ENCODE peak calls at places on chromosomes 16 and 17, in ten cellular contexts. One of them, this sample, is unnamed.

GRCh38 chr16:31215287-31216115 is 1.4 kb downstream of the PYDC1 start:
- DNase-seq in HuH-7: peak
- DNase-seq in T-helper 1 cell: no peak
- DNase-seq in NCI-H187 treated with DMSO at 0.1 percent for 48 hours: no peak
- DNase-seq in GM06990: no peak
- DNase-seq in choroid plexus epithelial cell: peak
- DNase-seq in NCI-H1092: no peak
- DNase-seq in CD4-positive, alpha-beta T cell: no peak
- DNase-seq in NCI-H1930: peak
- DNase-seq in activated naive CD4-positive, alpha-beta T cell: no peak
- DNase-seq in this sample: peak

GRCh38 chr16:68401871-68402747 is 46.2 kb downstream of the SMPD3 start:
- DNase-seq in activated naive CD4-positive, alpha-beta T cell: no peak
- DNase-seq in NCI-H1092: no peak
- DNase-seq in NCI-H1930: no peak
- DNase-seq in T-helper 1 cell: no peak
- DNase-seq in NCI-H187 treated with DMSO at 0.1 percent for 48 hours: no peak
- DNase-seq in choroid plexus epithelial cell: peak
- DNase-seq in GM06990: no peak
- DNase-seq in CD4-positive, alpha-beta T cell: no peak
- DNase-seq in HuH-7: no peak
- DNase-seq in this sample: no peak

GRCh38 chr16:9090101-9090959 is 1.1 kb upstream of the HAPSTR1 start:
- DNase-seq in T-helper 1 cell: peak
- DNase-seq in GM06990: peak
- DNase-seq in HuH-7: no peak
- DNase-seq in CD4-positive, alpha-beta T cell: peak
- DNase-seq in NCI-H1092: no peak
- DNase-seq in activated naive CD4-positive, alpha-beta T cell: peak
- DNase-seq in choroid plexus epithelial cell: no peak
- DNase-seq in NCI-H1930: peak
- DNase-seq in NCI-H187 treated with DMSO at 0.1 percent for 48 hours: no peak
- DNase-seq in this sample: peak

GRCh38 chr16:21656795-21657768 is 4.7 kb upstream of the IGSF6 start:
- DNase-seq in activated naive CD4-positive, alpha-beta T cell: no peak
- DNase-seq in NCI-H1092: no peak
- DNase-seq in HuH-7: peak
- DNase-seq in NCI-H1930: peak
- DNase-seq in T-helper 1 cell: no peak
- DNase-seq in GM06990: peak
- DNase-seq in NCI-H187 treated with DMSO at 0.1 percent for 48 hours: no peak
- DNase-seq in CD4-positive, alpha-beta T cell: peak
- DNase-seq in choroid plexus epithelial cell: peak
- DNase-seq in this sample: peak

GRCh38 chr16:88526906-88527185 is 43.4 kb upstream of the ZC3H18 start:
- DNase-seq in choroid plexus epithelial cell: no peak
- DNase-seq in GM06990: no peak
- DNase-seq in NCI-H1092: no peak
- DNase-seq in NCI-H187 treated with DMSO at 0.1 percent for 48 hours: no peak
- DNase-seq in NCI-H1930: no peak
- DNase-seq in activated naive CD4-positive, alpha-beta T cell: no peak
- DNase-seq in T-helper 1 cell: no peak
- DNase-seq in CD4-positive, alpha-beta T cell: no peak
- DNase-seq in HuH-7: no peak
- DNase-seq in this sample: peak

GRCh38 chr16:14003119-14003570 is 68.0 kb upstream of the MRTFB start:
- DNase-seq in NCI-H1930: no peak
- DNase-seq in choroid plexus epithelial cell: peak
- DNase-seq in CD4-positive, alpha-beta T cell: no peak
- DNase-seq in T-helper 1 cell: no peak
- DNase-seq in NCI-H1092: no peak
- DNase-seq in activated naive CD4-positive, alpha-beta T cell: no peak
- DNase-seq in GM06990: no peak
- DNase-seq in HuH-7: no peak
- DNase-seq in NCI-H187 treated with DMSO at 0.1 percent for 48 hours: no peak
- DNase-seq in this sample: peak

GRCh38 chr16:86966781-86967180 is 350.4 kb downstream of the C16orf95 start:
- DNase-seq in T-helper 1 cell: no peak
- DNase-seq in NCI-H1930: no peak
- DNase-seq in HuH-7: no peak
- DNase-seq in NCI-H1092: no peak
- DNase-seq in CD4-positive, alpha-beta T cell: no peak
- DNase-seq in NCI-H187 treated with DMSO at 0.1 percent for 48 hours: no peak
- DNase-seq in choroid plexus epithelial cell: no peak
- DNase-seq in activated naive CD4-positive, alpha-beta T cell: no peak
- DNase-seq in GM06990: no peak
- DNase-seq in this sample: no peak

GRCh38 chr17:17057057-17057551 is 14.8 kb downstream of the MPRIP start:
- DNase-seq in activated naive CD4-positive, alpha-beta T cell: no peak
- DNase-seq in NCI-H1092: no peak
- DNase-seq in HuH-7: no peak
- DNase-seq in NCI-H187 treated with DMSO at 0.1 percent for 48 hours: no peak
- DNase-seq in GM06990: no peak
- DNase-seq in choroid plexus epithelial cell: no peak
- DNase-seq in CD4-positive, alpha-beta T cell: no peak
- DNase-seq in T-helper 1 cell: no peak
- DNase-seq in NCI-H1930: no peak
- DNase-seq in this sample: no peak

GRCh38 chr17:62800580-62800979 is 7.5 kb downstream of the MARCHF10 start:
- DNase-seq in NCI-H1930: no peak
- DNase-seq in T-helper 1 cell: no peak
- DNase-seq in choroid plexus epithelial cell: peak
- DNase-seq in NCI-H1092: no peak
- DNase-seq in GM06990: no peak
- DNase-seq in NCI-H187 treated with DMSO at 0.1 percent for 48 hours: no peak
- DNase-seq in activated naive CD4-positive, alpha-beta T cell: no peak
- DNase-seq in CD4-positive, alpha-beta T cell: no peak
- DNase-seq in HuH-7: no peak
- DNase-seq in this sample: no peak

GRCh38 chr17:19979917-19980770 is 2.5 kb upstream of the AKAP10 start:
- DNase-seq in T-helper 1 cell: no peak
- DNase-seq in NCI-H1930: no peak
- DNase-seq in NCI-H1092: no peak
- DNase-seq in NCI-H187 treated with DMSO at 0.1 percent for 48 hours: no peak
- DNase-seq in activated naive CD4-positive, alpha-beta T cell: no peak
- DNase-seq in CD4-positive, alpha-beta T cell: no peak
- DNase-seq in choroid plexus epithelial cell: peak
- DNase-seq in HuH-7: no peak
- DNase-seq in GM06990: no peak
- DNase-seq in this sample: peak

GRCh38 chr17:71496552-71496951 is 624.3 kb upstream of the SOX9 start:
- DNase-seq in T-helper 1 cell: no peak
- DNase-seq in CD4-positive, alpha-beta T cell: no peak
- DNase-seq in GM06990: no peak
- DNase-seq in NCI-H1930: no peak
- DNase-seq in HuH-7: no peak
- DNase-seq in NCI-H187 treated with DMSO at 0.1 percent for 48 hours: no peak
- DNase-seq in NCI-H1092: no peak
- DNase-seq in activated naive CD4-positive, alpha-beta T cell: no peak
- DNase-seq in choroid plexus epithelial cell: peak
- DNase-seq in this sample: no peak

GRCh38 chr17:13694934-13695333 is 93.2 kb upstream of the HS3ST3A1 start:
- DNase-seq in NCI-H1092: no peak
- DNase-seq in CD4-positive, alpha-beta T cell: no peak
- DNase-seq in T-helper 1 cell: no peak
- DNase-seq in choroid plexus epithelial cell: no peak
- DNase-seq in activated naive CD4-positive, alpha-beta T cell: no peak
- DNase-seq in NCI-H187 treated with DMSO at 0.1 percent for 48 hours: no peak
- DNase-seq in HuH-7: no peak
- DNase-seq in NCI-H1930: no peak
- DNase-seq in GM06990: no peak
- DNase-seq in this sample: no peak

GRCh38 chr17:59617141-59617757 is 2.4 kb upstream of the CLTC start:
- DNase-seq in choroid plexus epithelial cell: no peak
- DNase-seq in T-helper 1 cell: no peak
- DNase-seq in NCI-H187 treated with DMSO at 0.1 percent for 48 hours: no peak
- DNase-seq in CD4-positive, alpha-beta T cell: no peak
- DNase-seq in GM06990: no peak
- DNase-seq in NCI-H1092: no peak
- DNase-seq in activated naive CD4-positive, alpha-beta T cell: no peak
- DNase-seq in HuH-7: no peak
- DNase-seq in NCI-H1930: no peak
- DNase-seq in this sample: no peak

GRCh38 chr17:80283116-80283852 is 22.6 kb downstream of the RNF213 start:
- DNase-seq in choroid plexus epithelial cell: no peak
- DNase-seq in NCI-H1092: no peak
- DNase-seq in GM06990: no peak
- DNase-seq in T-helper 1 cell: no peak
- DNase-seq in HuH-7: no peak
- DNase-seq in CD4-positive, alpha-beta T cell: no peak
- DNase-seq in NCI-H187 treated with DMSO at 0.1 percent for 48 hours: no peak
- DNase-seq in NCI-H1930: no peak
- DNase-seq in activated naive CD4-positive, alpha-beta T cell: no peak
- DNase-seq in this sample: no peak